ENCODE peak calls at places on chromosomes 4 and X, in five cellular contexts. D is hepatocyte; W is gastrocnemius medialis; I is CD8-positive, alpha-beta T cell; Q is body of pancreas. Z is an unnamed sample. For H3K36me3, the result is how much of the 10 kb centered on the place peaks cover.

GRCh38 chr4:36243355-36244256 is 708 bp downstream of the ARAP2 start:
- DNase-seq in I (no peak), D (peak), W (no peak), Q (peak), Z (peak)

GRCh38 chr4:47482326-47482725 is 2.7 kb upstream of the ATP10D start:
- DNase-seq in D (no peak), I (no peak), W (no peak), Q (no peak), Z (no peak)

GRCh38 chrX:127276326-127276725 is 456.8 kb downstream of the PRR32 start:
- DNase-seq in Q (no peak), W (no peak), D (no peak), I (no peak), Z (no peak)

GRCh38 chr4:80138556-80139538 is 58.5 kb upstream of the PRDM8 start:
- DNase-seq in I (no peak), Q (no peak), W (peak), D (no peak), Z (no peak)

GRCh38 chr4:42729505-42730237 is 72.8 kb upstream of the ATP8A1 start:
- DNase-seq in Q (no peak), I (no peak), W (no peak), D (no peak), Z (no peak)

GRCh38 chrX:106249706-106250379 is 81.7 kb downstream of the PWWP3B start:
- DNase-seq in I (no peak), W (no peak), D (peak), Q (no peak), Z (no peak)

GRCh38 chrX:50697691-50698090 is 116.3 kb downstream of the SHROOM4 start:
- DNase-seq in Q (no peak), I (no peak), D (peak), W (no peak), Z (no peak)

GRCh38 chr4:144716778-144717177 is 70.8 kb downstream of the HHIP start:
- DNase-seq in Q (no peak), D (no peak), W (no peak), I (no peak), Z (no peak)

GRCh38 chr4:54255881-54256280 is 26.8 kb downstream of the PDGFRA start:
- DNase-seq in Q (no peak), D (no peak), W (no peak), I (no peak), Z (no peak)

DNA sequence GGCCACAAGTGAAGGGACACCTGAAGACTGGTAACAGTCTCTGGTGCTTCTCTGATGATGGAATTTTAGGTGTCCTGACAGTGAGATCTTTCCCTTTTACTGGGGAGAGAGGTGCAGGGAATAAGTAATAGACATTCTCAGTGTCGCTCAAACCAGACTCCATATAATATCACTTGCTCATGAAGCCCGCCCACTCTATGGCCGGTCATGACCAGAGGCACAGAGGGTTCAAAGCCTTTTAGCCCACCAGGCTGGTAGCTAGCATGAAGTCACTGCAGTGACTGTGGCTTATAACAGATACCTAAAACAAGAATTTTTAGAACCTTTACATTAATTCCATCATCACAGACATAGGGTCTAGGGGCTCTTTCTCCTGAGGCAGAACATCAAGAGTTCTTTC is 2.9 kb downstream of the CD40LG start:
- DNase-seq in I (no peak), D (no peak), W (no peak), Q (no peak), Z (no peak)
- H3K27ac ChIP-seq in I (no peak), D (no peak), W (no peak), Q (no peak), Z (no peak)

DNA sequence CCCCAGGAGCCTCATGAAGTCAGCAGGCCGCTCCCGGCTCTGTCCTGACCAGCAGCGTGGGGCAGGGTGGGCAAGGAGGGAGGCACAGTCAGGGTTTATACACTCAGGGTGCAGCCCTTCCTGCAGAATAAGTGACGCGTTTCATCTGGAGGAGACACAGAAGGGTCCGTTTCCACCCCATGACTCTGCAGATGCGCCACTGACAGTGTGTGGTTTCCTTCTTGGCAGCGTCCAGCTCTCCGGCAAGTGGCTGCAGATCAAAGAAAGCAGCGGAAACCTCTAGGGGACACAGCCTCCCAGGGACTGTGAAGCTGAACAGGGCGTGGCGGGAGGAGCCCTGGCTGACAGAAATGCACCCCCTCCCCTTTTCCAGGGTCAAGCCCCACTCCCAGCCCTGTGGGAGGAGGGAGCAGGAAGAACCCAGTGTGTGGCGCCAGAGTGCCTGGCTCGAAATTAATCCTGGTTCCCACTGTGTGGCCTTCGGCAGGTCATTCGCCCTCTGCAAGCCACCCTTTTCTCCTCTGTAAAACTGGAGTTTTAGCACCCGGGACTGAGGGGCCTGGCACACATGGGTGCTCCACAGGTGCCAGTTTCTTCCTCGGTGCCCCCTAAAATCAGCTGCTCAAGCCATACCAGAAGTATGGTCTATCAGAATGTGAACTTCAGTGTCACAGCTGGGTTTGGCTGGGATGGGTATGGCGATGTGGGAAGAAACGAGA is 17.3 kb upstream of the TBC1D14 start:
- DNase-seq in D (peak), W (peak), I (no peak), Q (no peak), Z (peak)
- TF ChIP-seq CTCF in D (peak), W (no peak), I (no peak), Q (no peak), Z (peak)

GRCh38 chrX:49061490-49061889 is 2.7 kb downstream of the CCDC120 start:
- DNase-seq in W (no peak), Q (no peak), I (no peak), D (no peak), Z (no peak)

GRCh38 chrX:49063715-49064114 is 4.9 kb downstream of the CCDC120 start:
- DNase-seq in Q (no peak), W (no peak), D (no peak), I (no peak), Z (no peak)

GRCh38 chrX:49060914-49061313 is 2.1 kb downstream of the CCDC120 start:
- DNase-seq in W (no peak), Q (no peak), D (peak), I (no peak), Z (no peak)

GRCh38 chrX:49064303-49064702 is 5.5 kb downstream of the CCDC120 start:
- DNase-seq in W (no peak), I (no peak), Q (no peak), D (no peak), Z (no peak)

GRCh38 chrX:49061916-49062315 is 3.1 kb downstream of the CCDC120 start:
- DNase-seq in D (no peak), Q (no peak), W (no peak), I (no peak), Z (no peak)
- H3K36me3 ChIP-seq in D (under half), Q (under half), W (under half), I (under half), Z (under half)

DNA sequence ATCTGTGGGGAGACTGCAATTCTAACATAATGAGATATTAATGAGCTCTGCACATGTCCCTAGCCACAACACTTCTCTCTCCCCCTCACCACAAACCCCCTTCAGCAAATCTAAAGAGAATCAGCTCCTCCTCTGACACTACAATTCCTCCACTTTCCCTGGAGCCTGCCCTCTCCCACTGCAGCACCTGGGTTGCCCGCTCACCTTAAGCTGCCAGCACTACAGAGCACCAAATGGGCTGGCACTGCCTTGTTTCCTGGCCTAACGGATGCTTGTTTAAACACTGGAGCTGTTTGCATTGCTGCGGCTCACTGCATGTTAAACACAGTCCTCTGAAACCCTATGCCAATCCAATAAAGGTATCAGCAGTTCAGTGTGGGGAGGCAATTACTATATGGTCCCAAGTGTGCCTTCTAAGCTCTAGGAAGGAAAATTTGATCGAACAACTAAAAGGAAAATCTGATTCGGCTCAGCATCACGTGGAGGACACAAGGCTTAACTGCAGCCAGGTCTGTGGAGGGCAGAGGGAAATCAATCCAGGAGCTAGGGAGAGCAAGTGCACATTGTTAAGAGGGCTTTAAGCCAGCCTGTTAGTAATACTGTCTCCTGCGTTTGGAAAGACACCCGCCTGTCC is 232.3 kb downstream of the MAML3 start:
- DNase-seq in I (no peak), Q (peak), W (no peak), D (no peak), Z (no peak)
- H3K27ac ChIP-seq in I (no peak), Q (peak), W (peak), D (no peak), Z (peak)

GRCh38 chrX:142089193-142089592 is 115.9 kb downstream of the MAGEC2 start:
- DNase-seq in W (no peak), Q (no peak), D (peak), I (no peak), Z (no peak)
- TF ChIP-seq CTCF in W (no peak), Q (peak), D (peak), I (no peak), Z (peak)

DNA sequence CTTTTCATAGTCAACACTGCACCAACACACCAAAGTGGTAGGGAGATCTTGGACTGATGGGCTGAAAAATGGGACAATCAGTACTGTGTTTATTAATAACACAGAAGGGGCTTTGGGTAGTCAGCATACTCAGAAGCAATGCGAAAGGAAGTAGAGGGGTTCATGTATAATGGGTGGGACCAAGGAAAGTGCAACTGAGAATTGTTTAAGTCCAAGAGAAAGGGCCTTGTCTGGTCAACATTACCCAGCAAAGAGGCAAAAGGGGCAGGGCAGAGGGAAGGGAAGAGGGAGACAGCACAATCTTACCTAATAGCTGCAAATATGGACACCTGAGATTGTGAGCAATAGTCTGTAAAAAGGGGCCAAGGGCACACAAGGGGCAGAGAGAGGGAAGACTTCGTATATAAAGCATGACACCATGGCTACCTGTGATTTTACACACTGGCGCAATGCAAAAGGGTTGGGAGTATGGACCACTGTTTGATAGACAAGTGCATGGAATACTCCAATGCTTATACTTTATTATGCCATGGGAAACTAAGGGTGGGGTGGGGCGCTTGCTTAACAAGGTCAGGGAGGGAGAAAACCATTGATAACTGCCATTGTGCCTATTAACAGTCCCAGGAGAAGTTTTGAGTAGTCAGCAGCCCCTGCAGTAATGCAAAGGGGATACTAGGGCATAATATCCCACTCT is 279.7 kb downstream of the CHIC1 start:
- DNase-seq in W (no peak), I (no peak), Q (no peak), D (no peak), Z (no peak)
- H3K36me3 ChIP-seq in W (under half), I (under half), Q (under half), D (under half), Z (under half)